ENCODE peak calls at places on chromosomes 2 and 18, in seven cellular contexts. A is A549, Z is body of pancreas, R is uterus, J is gastrocnemius medialis, N is ovary, W is heart left ventricle. C is an unnamed sample.

GRCh38 chr2:72993147-72993546 is 75.8 kb downstream of the EMX1 start:
- DNase-seq in A (peak; percentile 89), Z (peak; percentile 37), R (peak; percentile 18), J (no peak), N (no peak), W (peak; percentile 23), C (no peak)

GRCh38 chr2:74628538-74629105 is 19.5 kb downstream of the M1AP start:
- DNase-seq in A (no peak), Z (no peak), R (no peak), J (no peak), N (no peak), W (no peak), C (no peak)

GRCh38 chr2:97742381-97742847 is 29.0 kb downstream of the ZAP70 start:
- DNase-seq in A (no peak), Z (no peak), R (no peak), J (no peak), N (no peak), W (no peak), C (no peak)

GRCh38 chr2:197179744-197180498 is 130.7 kb downstream of the ANKRD44 start:
- DNase-seq in A (no peak), Z (no peak), R (peak; percentile 60), J (peak; percentile 19), N (peak; percentile 42), W (peak; percentile 36), C (peak; percentile 91)

GRCh38 chr2:860259-860855 is 90.3 kb upstream of the SNTG2 start:
- DNase-seq in A (no peak), Z (no peak), R (no peak), J (no peak), N (no peak), W (no peak), C (no peak)

GRCh38 chr2:36356199-36356989 is 816 bp downstream of the CRIM1 start:
- DNase-seq in A (no peak), Z (peak; percentile 36), R (peak; percentile 44), J (peak; percentile 38), N (peak; percentile 66), W (peak; percentile 47), C (no peak)

GRCh38 chr2:136305517-136306192 is 187.7 kb upstream of the CXCR4 start:
- DNase-seq in A (no peak), Z (no peak), R (no peak), J (no peak), N (no peak), W (no peak), C (no peak)

GRCh38 chr2:12352891-12353290 is 363.8 kb upstream of the TRIB2 start:
- DNase-seq in A (no peak), Z (peak; percentile 35), R (no peak), J (no peak), N (no peak), W (no peak), C (no peak)

GRCh38 chr18:75204262-75204977 is 4.5 kb downstream of the PTGR3 start:
- DNase-seq in A (no peak), Z (no peak), R (no peak), J (no peak), N (peak; percentile 75), W (peak; percentile 43), C (peak; percentile 79)

GRCh38 chr2:69097908-69098655 is 85.1 kb downstream of the ANTXR1 start:
- DNase-seq in A (no peak), Z (no peak), R (no peak), J (no peak), N (no peak), W (no peak), C (no peak)

GRCh38 chr18:33107511-33107910 is 333.0 kb downstream of the CCDC178 start:
- DNase-seq in A (no peak), Z (no peak), R (no peak), J (no peak), N (no peak), W (no peak), C (no peak)

GRCh38 chr18:24018299-24018910 is 3.9 kb downstream of the TTC39C start:
- DNase-seq in A (no peak), Z (no peak), R (no peak), J (no peak), N (no peak), W (no peak), C (no peak)

GRCh38 chr2:239041062-239041461 is 193.2 kb downstream of the TWIST2 start:
- DNase-seq in A (no peak), Z (no peak), R (no peak), J (no peak), N (no peak), W (no peak), C (no peak)

GRCh38 chr2:149716687-149717086 is 129.1 kb upstream of the MMADHC start:
- DNase-seq in A (no peak), Z (no peak), R (no peak), J (no peak), N (no peak), W (no peak), C (no peak)

GRCh38 chr2:33145459-33145858 is 198.7 kb downstream of the LTBP1 start:
- DNase-seq in A (no peak), Z (no peak), R (no peak), J (no peak), N (no peak), W (no peak), C (no peak)

GRCh38 chr2:95053543-95053942 is 28.0 kb downstream of the MAL start:
- DNase-seq in A (no peak), Z (no peak), R (no peak), J (no peak), N (no peak), W (no peak), C (no peak)

GRCh38 chr18:49920731-49921130 is 107.4 kb upstream of the ACAA2 start:
- DNase-seq in A (no peak), Z (no peak), R (no peak), J (no peak), N (no peak), W (no peak), C (no peak)

GRCh38 chr2:59874971-59875755 is 678.3 kb downstream of the BCL11A start:
- DNase-seq in A (no peak), Z (no peak), R (no peak), J (no peak), N (no peak), W (no peak), C (no peak)

GRCh38 chr2:109611467-109612095 is 2.2 kb downstream of the SEPTIN10 start:
- DNase-seq in A (no peak), Z (no peak), R (no peak), J (no peak), N (no peak), W (no peak), C (no peak)

GRCh38 chr2:118321436-118322100 is 233.3 kb downstream of the INSIG2 start:
- DNase-seq in A (no peak), Z (no peak), R (no peak), J (no peak), N (no peak), W (no peak), C (peak; percentile 80)

GRCh38 chr2:180291552-180292421 is 284.7 kb upstream of the CWC22 start:
- DNase-seq in A (peak; percentile 4), Z (no peak), R (no peak), J (no peak), N (no peak), W (no peak), C (no peak)

GRCh38 chr2:28613616-28614501 is 118.0 kb downstream of the PLB1 start:
- DNase-seq in A (no peak), Z (peak; percentile 75), R (no peak), J (no peak), N (no peak), W (no peak), C (no peak)

DNA sequence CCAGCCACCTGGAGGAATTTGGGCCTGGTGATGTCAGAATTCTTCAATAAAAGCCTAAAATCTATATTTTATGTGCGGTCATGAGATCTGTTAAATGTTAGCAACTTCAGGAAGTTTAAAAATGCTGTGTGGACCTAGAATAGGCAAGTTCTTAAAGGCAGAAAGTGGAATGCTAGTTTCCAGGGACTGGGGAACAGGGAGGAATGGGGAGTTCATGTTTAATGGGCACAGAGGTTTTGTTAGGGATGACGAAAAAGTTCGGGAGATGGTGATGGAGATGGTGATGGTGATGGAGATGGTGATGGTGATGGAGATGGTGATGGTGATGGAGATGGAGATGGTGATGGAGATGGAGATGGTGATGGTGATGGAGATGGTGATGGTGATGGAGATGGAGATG is 9.2 kb downstream of the TYMS start:
- DNase-seq in A (no peak), Z (no peak), R (no peak), J (no peak), N (no peak), W (no peak), C (no peak)
- TF ChIP-seq POLR2A in A (no peak), Z (no peak), R (no peak), J (no peak), N (no peak), W (no peak), C (no peak)

DNA sequence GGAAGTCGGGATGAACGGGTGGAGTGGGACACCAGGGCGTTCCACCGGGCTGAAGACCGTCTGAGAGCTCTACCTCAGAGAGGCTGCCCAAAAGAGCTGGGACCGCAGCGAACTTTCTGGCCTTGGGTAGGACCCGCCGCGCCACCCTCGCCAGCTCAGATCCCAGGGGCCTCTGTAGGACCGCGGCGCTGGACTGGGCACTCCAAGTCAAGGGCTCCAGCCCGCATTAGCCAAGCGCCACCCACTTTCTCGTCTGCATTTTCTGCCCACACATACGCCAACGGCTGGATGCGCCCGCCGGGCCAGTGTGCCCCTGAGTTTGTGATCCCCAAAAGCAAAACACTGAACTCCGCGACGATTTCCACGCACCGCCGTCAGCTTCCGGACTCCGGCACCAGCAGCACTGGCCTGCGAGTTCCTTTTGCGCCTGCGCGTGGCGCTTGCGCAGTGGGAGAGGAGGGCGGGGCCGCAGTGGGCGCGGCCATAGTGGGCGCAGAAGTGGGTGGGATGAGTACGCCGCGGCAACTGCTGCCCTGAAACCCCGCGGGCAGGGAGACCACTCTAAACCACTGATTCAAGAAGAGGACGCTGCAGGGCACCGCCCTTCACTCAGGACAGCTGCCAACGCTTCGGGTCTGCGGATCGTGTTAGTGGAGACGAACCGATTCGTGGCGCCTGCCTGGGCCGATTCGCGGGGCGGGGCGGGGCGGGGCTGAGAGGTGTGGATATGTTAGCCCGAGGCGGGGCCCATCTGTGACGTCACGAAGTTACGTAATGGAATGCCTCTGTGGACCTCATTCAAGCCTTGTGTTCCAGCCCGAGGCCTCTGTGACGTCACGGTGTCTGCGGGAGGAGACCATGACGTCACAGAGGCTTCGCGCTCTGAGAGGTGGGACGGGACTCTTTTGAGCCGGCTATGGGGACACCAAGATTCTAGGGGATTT is 10.5 kb downstream of the OSR1 start:
- DNase-seq in A (peak; percentile 98), Z (peak; percentile 96), R (peak; percentile 97), J (peak; percentile 93), N (peak; percentile 97), W (peak; percentile 93), C (peak; percentile 100)
- TF ChIP-seq POLR2A in A (peak; percentile 99), Z (peak; percentile 98), R (peak; percentile 93), J (peak; percentile 90), N (peak; percentile 98), W (peak; percentile 64), C (peak; percentile 95)

DNA sequence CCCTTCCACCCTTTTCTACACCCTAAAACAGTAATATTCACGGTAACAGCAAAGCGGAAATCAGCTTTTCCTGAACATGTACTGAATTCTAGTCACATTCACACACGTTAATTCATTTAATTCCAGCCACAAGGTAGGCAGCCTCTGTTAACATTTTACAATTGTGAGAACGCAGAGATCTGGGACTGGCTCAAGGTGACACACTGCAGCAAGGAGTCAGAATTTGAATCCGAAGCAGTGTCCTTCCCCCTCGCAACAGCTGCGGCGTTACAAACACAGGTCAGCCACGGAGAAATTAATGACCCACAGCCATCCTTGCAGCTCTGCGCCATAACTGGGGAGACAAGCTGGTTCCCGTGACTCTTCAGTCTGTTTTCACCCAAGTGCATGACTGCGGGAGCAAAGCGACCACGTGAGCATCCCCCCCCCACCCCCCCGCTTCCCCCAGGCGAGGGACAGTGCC is 775 bp upstream of the SLC20A1 start:
- DNase-seq in A (no peak), Z (no peak), R (no peak), J (no peak), N (no peak), W (no peak), C (peak; percentile 94)
- TF ChIP-seq POLR2A in A (no peak), Z (peak; percentile 12), R (no peak), J (no peak), N (no peak), W (no peak), C (no peak)

GRCh38 chr2:84619784-84620371 is 103.6 kb downstream of the DNAH6 start:
- DNase-seq in A (no peak), Z (no peak), R (no peak), J (no peak), N (no peak), W (no peak), C (no peak)
- TF ChIP-seq POLR2A in A (no peak), Z (no peak), R (no peak), J (no peak), N (no peak), W (no peak), C (no peak)